ENCODE peak calls at places on chromosomes 3 and 15, in six cellular contexts. Z is HL-60, H is astrocyte, E is ACHN, F is AG10803, Q is NCI-H460. K is an unnamed sample.

GRCh38 chr15:58762731-58763130 is 8.4 kb upstream of the MINDY2 start:
- DNase-seq in Z (no peak), H (no peak), E (no peak), F (no peak), Q (no peak), K (no peak)

GRCh38 chr3:71102111-71103039 is 481.2 kb downstream of the FOXP1 start:
- DNase-seq in Z (no peak), H (peak), E (peak), F (peak), Q (peak), K (no peak)

GRCh38 chr3:160355826-160356225 is 43.2 kb downstream of the IFT80 start:
- DNase-seq in Z (no peak), H (no peak), E (no peak), F (peak), Q (no peak), K (no peak)

GRCh38 chr3:135514064-135514455 is 451.5 kb upstream of the PPP2R3A start:
- DNase-seq in Z (no peak), H (peak), E (no peak), F (no peak), Q (peak), K (no peak)

GRCh38 chr3:15647629-15648167 is 46.2 kb downstream of the BTD start:
- DNase-seq in Z (no peak), H (peak), E (peak), F (peak), Q (peak), K (peak)

GRCh38 chr3:18416332-18416731 is 8.8 kb downstream of the SATB1 start:
- DNase-seq in Z (no peak), H (no peak), E (no peak), F (no peak), Q (no peak), K (no peak)

GRCh38 chr15:28013480-28013879 is 85.6 kb downstream of the OCA2 start:
- DNase-seq in Z (no peak), H (no peak), E (no peak), F (no peak), Q (no peak), K (no peak)

GRCh38 chr15:91561371-91562100 is 292.0 kb upstream of the SLCO3A1 start:
- DNase-seq in Z (no peak), H (peak), E (peak), F (peak), Q (peak), K (no peak)

GRCh38 chr15:92343869-92344643 is 49.6 kb upstream of the ST8SIA2 start:
- DNase-seq in Z (no peak), H (no peak), E (no peak), F (no peak), Q (no peak), K (no peak)

GRCh38 chr3:18351823-18352744 is 73.1 kb downstream of the SATB1 start:
- DNase-seq in Z (no peak), H (no peak), E (no peak), F (no peak), Q (no peak), K (no peak)

GRCh38 chr3:58366699-58367098 is 34.0 kb downstream of the PXK start:
- DNase-seq in Z (no peak), H (peak), E (no peak), F (peak), Q (no peak), K (peak)

GRCh38 chr15:89740137-89740536 is 10.9 kb downstream of the MESP1 start:
- DNase-seq in Z (peak), H (peak), E (peak), F (peak), Q (peak), K (peak)

GRCh38 chr3:10715886-10716285 is 100.1 kb upstream of the SLC6A11 start:
- DNase-seq in Z (no peak), H (no peak), E (no peak), F (no peak), Q (no peak), K (no peak)

GRCh38 chr3:135215516-135215915 is 420.5 kb downstream of the EPHB1 start:
- DNase-seq in Z (no peak), H (no peak), E (no peak), F (peak), Q (no peak), K (no peak)

GRCh38 chr3:13628841-13629551 is 80.1 kb downstream of the FBLN2 start:
- DNase-seq in Z (no peak), H (no peak), E (no peak), F (no peak), Q (no peak), K (no peak)

GRCh38 chr15:36960179-36960946 is 140.0 kb downstream of the MEIS2 start:
- DNase-seq in Z (no peak), H (no peak), E (no peak), F (no peak), Q (no peak), K (peak)

GRCh38 chr15:42324308-42324707 is 35.0 kb upstream of the CAPN3 start:
- DNase-seq in Z (no peak), H (no peak), E (no peak), F (no peak), Q (no peak), K (no peak)

GRCh38 chr3:192408007-192408655 is 319.2 kb downstream of the FGF12 start:
- DNase-seq in Z (no peak), H (peak), E (no peak), F (no peak), Q (no peak), K (no peak)

GRCh38 chr3:62587169-62587568 is 213.8 kb upstream of the FEZF2 start:
- DNase-seq in Z (no peak), H (peak), E (no peak), F (no peak), Q (no peak), K (no peak)

GRCh38 chr15:42079401-42079908 is 14.9 kb downstream of the PLA2G4D start:
- DNase-seq in Z (no peak), H (no peak), E (no peak), F (no peak), Q (no peak), K (no peak)

GRCh38 chr3:46110701-46111493 is 83.6 kb upstream of the XCR1 start:
- DNase-seq in Z (peak), H (peak), E (peak), F (peak), Q (no peak), K (peak)

GRCh38 chr3:8445861-8446260 is 55.8 kb upstream of the LMCD1 start:
- DNase-seq in Z (no peak), H (peak), E (peak), F (peak), Q (no peak), K (no peak)

GRCh38 chr3:7447197-7447769 is 586.4 kb downstream of the GRM7 start:
- DNase-seq in Z (no peak), H (no peak), E (no peak), F (no peak), Q (no peak), K (no peak)

GRCh38 chr3:115085197-115085865 is 61.8 kb downstream of the ZBTB20 start:
- DNase-seq in Z (no peak), H (no peak), E (peak), F (peak), Q (no peak), K (no peak)

GRCh38 chr3:178295257-178295912 is 240.9 kb upstream of the KCNMB2 start:
- DNase-seq in Z (no peak), H (peak), E (no peak), F (peak), Q (no peak), K (no peak)

GRCh38 chr15:63234479-63234878 is 42.9 kb upstream of the APH1B start:
- DNase-seq in Z (no peak), H (peak), E (peak), F (peak), Q (no peak), K (no peak)

K was measured in GF-D8.